ENCODE peak calls at places on chromosomes 4 and X, in ten cellular contexts. Y, A, L, J, W, T, V, M, O and P are unnamed samples.

GRCh38 chr4:28443786-28444412 is 1583.3 kb downstream of the STIM2 start:
- DNase-seq in Y (peak; percentile 45), A (peak; percentile 65), L (no peak), J (no peak), W (peak; percentile 1), T (peak; percentile 10), V (peak; percentile 55), M (peak; percentile 23), O (no peak), P (peak; percentile 15)

GRCh38 chr4:77827343-77827742 is 8.2 kb upstream of the CNOT6L start:
- DNase-seq in Y (no peak), A (no peak), L (no peak), J (no peak), W (no peak), T (no peak), V (no peak), M (no peak), O (no peak), P (no peak)

GRCh38 chrX:22021721-22022120 is 10.4 kb upstream of the PHEX start:
- DNase-seq in Y (no peak), A (no peak), L (no peak), J (no peak), W (no peak), T (no peak), V (no peak), M (no peak), O (peak; percentile 41), P (no peak)

GRCh38 chrX:131854586-131854985 is 168.5 kb upstream of the STK26 start:
- DNase-seq in Y (peak; percentile 21), A (no peak), L (no peak), J (no peak), W (no peak), T (no peak), V (peak; percentile 34), M (no peak), O (no peak), P (no peak)

GRCh38 chr4:174218127-174218790 is 65.2 kb downstream of the FBXO8 start:
- DNase-seq in Y (peak; percentile 50), A (no peak), L (no peak), J (peak; percentile 50), W (peak; percentile 6), T (no peak), V (no peak), M (no peak), O (peak; percentile 61), P (no peak)

GRCh38 chr4:138398297-138398696 is 156.1 kb upstream of the SLC7A11 start:
- DNase-seq in Y (peak; percentile 66), A (peak; percentile 41), L (no peak), J (no peak), W (no peak), T (no peak), V (no peak), M (no peak), O (peak; percentile 72), P (no peak)

GRCh38 chr4:131499139-131499873 is 1649.8 kb upstream of the PCDH10 start:
- DNase-seq in Y (no peak), A (no peak), L (peak; percentile 92), J (no peak), W (peak; percentile 89), T (peak; percentile 47), V (peak; percentile 48), M (peak; percentile 8), O (no peak), P (no peak)

GRCh38 chrX:19017271-19017670 is 33.4 kb upstream of the PHKA2 start:
- DNase-seq in Y (peak; percentile 67), A (peak; percentile 35), L (no peak), J (peak; percentile 73), W (peak; percentile 7), T (peak; percentile 12), V (peak; percentile 63), M (peak; percentile 28), O (peak; percentile 59), P (no peak)

GRCh38 chr4:139020384-139020783 is 4.8 kb downstream of the NOCT start:
- DNase-seq in Y (peak; percentile 82), A (peak; percentile 72), L (no peak), J (no peak), W (no peak), T (no peak), V (no peak), M (no peak), O (no peak), P (no peak)

GRCh38 chr4:149825336-149825735 is 9.7 kb upstream of the IQCM start:
- DNase-seq in Y (no peak), A (no peak), L (no peak), J (no peak), W (peak; percentile 5), T (no peak), V (peak; percentile 59), M (no peak), O (peak; percentile 49), P (peak; percentile 7)

GRCh38 chrX:38817004-38817703 is 15.9 kb downstream of the MID1IP1 start:
- DNase-seq in Y (peak; percentile 42), A (peak; percentile 33), L (no peak), J (no peak), W (peak; percentile 36), T (no peak), V (peak; percentile 53), M (peak; percentile 48), O (peak; percentile 76), P (no peak)

DNA sequence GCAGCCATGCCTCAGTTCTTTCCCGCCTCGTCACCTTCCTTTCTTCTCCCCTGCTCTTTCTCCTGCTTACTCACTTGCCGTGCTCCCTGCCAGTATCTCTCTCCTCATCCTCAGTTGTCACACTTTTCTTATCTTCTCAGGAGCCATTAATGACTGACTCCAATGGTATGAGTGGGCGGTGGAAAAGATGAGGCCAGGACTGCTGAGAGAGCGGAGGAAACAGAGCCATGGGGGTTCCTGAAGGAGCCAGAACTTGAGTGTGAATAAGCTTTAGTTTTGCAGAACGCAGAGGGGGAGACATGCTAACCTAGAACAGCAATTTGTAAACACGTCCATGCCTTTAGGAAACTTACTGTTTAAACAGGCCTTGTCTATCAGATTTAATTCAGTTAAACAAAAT is 126.5 kb downstream of the CHIC2 start:
- DNase-seq in Y (no peak), A (no peak), L (peak; percentile 95), J (no peak), W (peak; percentile 96), T (peak; percentile 68), V (no peak), M (peak; percentile 65), O (no peak), P (no peak)
- H3K27ac ChIP-seq in Y (no peak overlapping the region), A (no peak overlapping the region), L (peak overlapping the region; percentile 42), J (no peak overlapping the region), W (no peak overlapping the region), T (no peak overlapping the region), V (no peak overlapping the region), M (peak overlapping the region; percentile 43), O (peak overlapping the region; percentile 81), P (no peak overlapping the region)

DNA sequence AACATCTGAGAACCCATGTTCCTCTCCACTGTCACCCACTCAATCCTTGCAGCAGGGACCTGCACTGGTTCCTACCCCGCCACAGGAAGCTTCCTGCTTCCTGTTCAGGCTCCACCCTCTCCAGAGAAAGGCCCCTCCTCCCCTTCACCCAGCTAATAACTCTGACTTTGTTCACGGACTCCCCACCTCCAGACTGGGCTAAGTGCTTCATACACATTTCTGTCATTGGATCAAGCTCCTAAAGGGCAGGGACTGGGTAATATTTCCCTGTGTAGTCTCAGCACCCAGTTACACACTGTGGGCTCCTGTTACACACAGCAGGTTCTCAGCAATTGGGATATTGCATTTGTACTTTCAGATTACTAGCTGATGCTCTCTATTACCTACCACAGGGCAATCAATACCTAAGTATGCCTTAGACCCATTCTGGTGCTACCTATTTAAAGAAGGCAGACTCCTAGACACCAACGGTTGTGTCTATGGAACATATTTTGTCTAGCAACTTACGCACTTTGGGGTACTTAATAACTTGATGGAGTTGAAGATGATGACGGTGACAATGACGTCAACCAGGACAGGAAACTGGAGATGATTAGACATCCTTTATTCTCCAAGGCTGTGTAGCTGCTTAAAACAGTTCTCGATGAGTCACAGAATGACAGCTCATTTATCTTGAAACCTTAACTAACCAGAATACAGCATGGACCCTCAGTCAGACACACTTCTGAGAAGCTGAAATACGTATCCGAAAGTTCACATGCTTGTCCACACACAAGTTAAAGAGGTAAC is 58.1 kb downstream of the MAML3 start:
- DNase-seq in Y (no peak), A (no peak), L (peak; percentile 100), J (peak; percentile 37), W (peak; percentile 100), T (peak; percentile 71), V (peak; percentile 75), M (peak; percentile 44), O (peak; percentile 90), P (peak; percentile 23)
- H3K4me1 ChIP-seq in Y (peaks cover 45% of the 10 kb centered on the region), A (peaks cover 15% of the 10 kb centered on the region), L (peaks cover 70% of the 10 kb centered on the region), J (peaks cover 74% of the 10 kb centered on the region), W (peaks cover 34% of the 10 kb centered on the region), T (peaks cover 38% of the 10 kb centered on the region), V (peaks cover 95% of the 10 kb centered on the region), M (peaks cover 78% of the 10 kb centered on the region), O (peaks cover 24% of the 10 kb centered on the region), P (peaks cover 52% of the 10 kb centered on the region)

GRCh38 chr4:169379688-169380087 is 108.9 kb upstream of the SH3RF1 start:
- DNase-seq in Y (no peak), A (no peak), L (no peak), J (no peak), W (no peak), T (no peak), V (no peak), M (no peak), O (no peak), P (no peak)
- H3K79me2 ChIP-seq in Y (no peaks in the 10 kb centered on the region), A (no peaks in the 10 kb centered on the region), L (no peaks in the 10 kb centered on the region), J (no peaks in the 10 kb centered on the region), W (no peaks in the 10 kb centered on the region), T (no peaks in the 10 kb centered on the region), V (no peaks in the 10 kb centered on the region), M (no peaks in the 10 kb centered on the region), O (no peaks in the 10 kb centered on the region), P (no peaks in the 10 kb centered on the region)

GRCh38 chr4:41216294-41217019 is 2.1 kb upstream of the APBB2 start:
- DNase-seq in Y (peak; percentile 87), A (peak; percentile 93), L (peak; percentile 60), J (peak; percentile 91), W (peak; percentile 62), T (peak; percentile 73), V (peak; percentile 83), M (peak; percentile 91), O (peak; percentile 90), P (no peak)
- H3K27ac ChIP-seq in Y (peak overlapping the region; percentile 90), A (peak overlapping the region; percentile 86), L (peak overlapping the region; percentile 78), J (peak overlapping the region; percentile 89), W (peak overlapping the region; percentile 69), T (peak overlapping the region; percentile 76), V (peak overlapping the region; percentile 82), M (peak overlapping the region; percentile 94), O (peak overlapping the region; percentile 81), P (peak overlapping the region; percentile 97)